ENCODE peak calls at places on chromosomes 1 and 21, in seven cellular contexts. One of them, this sample, is unnamed.

GRCh38 chr1:25694167-25694566 is 77.6 kb downstream of the MAN1C1 start:
- DNase-seq in choroid plexus epithelial cell: peak; percentile 75
- DNase-seq in sigmoid colon: peak; percentile 90
- DNase-seq in fibroblast of villous mesenchyme: peak; percentile 89
- DNase-seq in stomach: no peak
- DNase-seq in breast epithelium: no peak
- DNase-seq in lower leg skin: no peak
- DNase-seq in this sample: peak; percentile 92

GRCh38 chr1:235011064-235011598 is 117.5 kb downstream of the TOMM20 start:
- DNase-seq in breast epithelium: no peak
- DNase-seq in stomach: no peak
- DNase-seq in sigmoid colon: no peak
- DNase-seq in lower leg skin: no peak
- DNase-seq in fibroblast of villous mesenchyme: no peak
- DNase-seq in choroid plexus epithelial cell: no peak
- DNase-seq in this sample: no peak

GRCh38 chr1:106659490-106660244 is 396.8 kb upstream of the PRMT6 start:
- DNase-seq in fibroblast of villous mesenchyme: no peak
- DNase-seq in lower leg skin: no peak
- DNase-seq in sigmoid colon: no peak
- DNase-seq in stomach: no peak
- DNase-seq in breast epithelium: no peak
- DNase-seq in choroid plexus epithelial cell: no peak
- DNase-seq in this sample: no peak

GRCh38 chr1:231279081-231279480 is 38.1 kb downstream of the GNPAT start:
- DNase-seq in breast epithelium: no peak
- DNase-seq in choroid plexus epithelial cell: peak; percentile 84
- DNase-seq in fibroblast of villous mesenchyme: peak; percentile 6
- DNase-seq in stomach: no peak
- DNase-seq in sigmoid colon: no peak
- DNase-seq in lower leg skin: no peak
- DNase-seq in this sample: no peak

GRCh38 chr1:28580706-28581530 is 11.1 kb upstream of the RAB42 start:
- DNase-seq in sigmoid colon: no peak
- DNase-seq in stomach: peak; percentile 42
- DNase-seq in fibroblast of villous mesenchyme: peak; percentile 34
- DNase-seq in choroid plexus epithelial cell: peak; percentile 39
- DNase-seq in breast epithelium: no peak
- DNase-seq in lower leg skin: peak; percentile 35
- DNase-seq in this sample: peak; percentile 49

GRCh38 chr1:93033785-93034184 is 45.3 kb upstream of the MTF2 start:
- DNase-seq in fibroblast of villous mesenchyme: peak; percentile 27
- DNase-seq in lower leg skin: no peak
- DNase-seq in sigmoid colon: no peak
- DNase-seq in choroid plexus epithelial cell: peak; percentile 25
- DNase-seq in breast epithelium: no peak
- DNase-seq in stomach: no peak
- DNase-seq in this sample: no peak

GRCh38 chr1:11515403-11516300 is 36.7 kb downstream of the DISP3 start:
- DNase-seq in lower leg skin: no peak
- DNase-seq in sigmoid colon: peak; percentile 50
- DNase-seq in breast epithelium: no peak
- DNase-seq in stomach: no peak
- DNase-seq in fibroblast of villous mesenchyme: no peak
- DNase-seq in choroid plexus epithelial cell: no peak
- DNase-seq in this sample: no peak

GRCh38 chr1:173823776-173824314 is 628 bp upstream of the DARS2 start:
- DNase-seq in lower leg skin: no peak
- DNase-seq in stomach: no peak
- DNase-seq in breast epithelium: no peak
- DNase-seq in fibroblast of villous mesenchyme: no peak
- DNase-seq in sigmoid colon: no peak
- DNase-seq in choroid plexus epithelial cell: no peak
- DNase-seq in this sample: peak; percentile 6

GRCh38 chr1:78650114-78650513 is 483 bp downstream of the IFI44 start:
- DNase-seq in choroid plexus epithelial cell: peak; percentile 24
- DNase-seq in fibroblast of villous mesenchyme: no peak
- DNase-seq in breast epithelium: no peak
- DNase-seq in lower leg skin: no peak
- DNase-seq in sigmoid colon: no peak
- DNase-seq in stomach: no peak
- DNase-seq in this sample: peak; percentile 8

GRCh38 chr1:54459140-54459539 is 52.9 kb upstream of the SSBP3 start:
- DNase-seq in lower leg skin: no peak
- DNase-seq in breast epithelium: no peak
- DNase-seq in fibroblast of villous mesenchyme: no peak
- DNase-seq in sigmoid colon: peak; percentile 27
- DNase-seq in choroid plexus epithelial cell: no peak
- DNase-seq in stomach: no peak
- DNase-seq in this sample: no peak

DNA sequence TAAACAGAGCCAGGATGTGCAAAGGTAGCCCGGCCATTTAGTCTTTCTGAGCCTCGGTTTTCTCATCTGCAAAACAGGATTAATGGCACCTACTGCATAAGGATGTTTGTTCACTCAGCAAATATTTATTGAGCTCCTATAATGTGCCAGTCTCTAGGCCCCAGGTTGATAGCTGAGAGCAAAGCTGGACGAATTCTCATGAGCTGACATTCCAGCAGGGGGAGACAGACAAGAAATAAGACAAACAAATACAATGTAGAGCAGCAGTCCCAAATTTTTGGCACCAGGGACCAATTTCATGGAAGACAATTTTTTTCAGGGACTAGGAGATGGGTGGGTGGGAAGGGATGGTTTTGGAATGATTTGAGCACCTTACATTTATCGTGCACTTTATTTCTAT is 74.3 kb upstream of the PAX7 start:
- DNase-seq in lower leg skin: no peak
- DNase-seq in breast epithelium: no peak
- DNase-seq in stomach: no peak
- DNase-seq in sigmoid colon: no peak
- DNase-seq in fibroblast of villous mesenchyme: peak; percentile 10
- DNase-seq in choroid plexus epithelial cell: peak; percentile 57
- DNase-seq in this sample: peak; percentile 16
- TF ChIP-seq CTCF in lower leg skin: no peak
- TF ChIP-seq CTCF in breast epithelium: no peak
- TF ChIP-seq CTCF in stomach: no peak
- TF ChIP-seq CTCF in sigmoid colon: no peak
- TF ChIP-seq CTCF in fibroblast of villous mesenchyme: peak; percentile 34
- TF ChIP-seq CTCF in choroid plexus epithelial cell: peak; percentile 67
- TF ChIP-seq CTCF in this sample: peak; percentile 45

GRCh38 chr1:154866995-154867795 is 2.9 kb downstream of the KCNN3 start:
- DNase-seq in breast epithelium: no peak
- DNase-seq in lower leg skin: no peak
- DNase-seq in sigmoid colon: no peak
- DNase-seq in stomach: peak; percentile 36
- DNase-seq in choroid plexus epithelial cell: peak; percentile 84
- DNase-seq in fibroblast of villous mesenchyme: peak; percentile 27
- DNase-seq in this sample: peak; percentile 66
- H3K4me3 ChIP-seq in breast epithelium: peak overlapping the region; percentile 53
- H3K4me3 ChIP-seq in lower leg skin: no peak overlapping the region
- H3K4me3 ChIP-seq in sigmoid colon: peak overlapping the region; percentile 50
- H3K4me3 ChIP-seq in stomach: peak overlapping the region; percentile 13
- H3K4me3 ChIP-seq in choroid plexus epithelial cell: peak overlapping the region; percentile 11
- H3K4me3 ChIP-seq in fibroblast of villous mesenchyme: no peak overlapping the region
- H3K4me3 ChIP-seq in this sample: no peak overlapping the region

GRCh38 chr21:44571844-44572782 is 1.4 kb upstream of the KRTAP10-4 start:
- DNase-seq in lower leg skin: peak; percentile 10
- DNase-seq in sigmoid colon: peak; percentile 57
- DNase-seq in stomach: no peak
- DNase-seq in fibroblast of villous mesenchyme: no peak
- DNase-seq in choroid plexus epithelial cell: no peak
- DNase-seq in breast epithelium: no peak
- DNase-seq in this sample: no peak

GRCh38 chr21:44576025-44576420 is 2.5 kb downstream of the KRTAP10-4 start:
- DNase-seq in lower leg skin: no peak
- DNase-seq in stomach: no peak
- DNase-seq in breast epithelium: no peak
- DNase-seq in sigmoid colon: no peak
- DNase-seq in choroid plexus epithelial cell: no peak
- DNase-seq in fibroblast of villous mesenchyme: no peak
- DNase-seq in this sample: no peak

GRCh38 chr21:44575307-44576024 is 1.9 kb downstream of the KRTAP10-4 start:
- DNase-seq in choroid plexus epithelial cell: no peak
- DNase-seq in fibroblast of villous mesenchyme: no peak
- DNase-seq in breast epithelium: no peak
- DNase-seq in stomach: no peak
- DNase-seq in sigmoid colon: no peak
- DNase-seq in lower leg skin: no peak
- DNase-seq in this sample: no peak

GRCh38 chr21:44572959-44573583 is 458 bp upstream of the KRTAP10-4 start:
- DNase-seq in stomach: no peak
- DNase-seq in breast epithelium: no peak
- DNase-seq in choroid plexus epithelial cell: no peak
- DNase-seq in fibroblast of villous mesenchyme: no peak
- DNase-seq in lower leg skin: no peak
- DNase-seq in sigmoid colon: no peak
- DNase-seq in this sample: no peak

GRCh38 chr21:44574457-44575306 is 1.2 kb downstream of the KRTAP10-4 start:
- DNase-seq in fibroblast of villous mesenchyme: no peak
- DNase-seq in breast epithelium: no peak
- DNase-seq in stomach: peak; percentile 48
- DNase-seq in lower leg skin: no peak
- DNase-seq in choroid plexus epithelial cell: no peak
- DNase-seq in sigmoid colon: no peak
- DNase-seq in this sample: no peak
- TF ChIP-seq CTCF in fibroblast of villous mesenchyme: no peak
- TF ChIP-seq CTCF in breast epithelium: no peak
- TF ChIP-seq CTCF in stomach: no peak
- TF ChIP-seq CTCF in lower leg skin: no peak
- TF ChIP-seq CTCF in choroid plexus epithelial cell: no peak
- TF ChIP-seq CTCF in sigmoid colon: no peak
- TF ChIP-seq CTCF in this sample: no peak

GRCh38 chr1:47752560-47752959 is 244.6 kb downstream of the TRABD2B start:
- DNase-seq in lower leg skin: no peak
- DNase-seq in choroid plexus epithelial cell: no peak
- DNase-seq in sigmoid colon: no peak
- DNase-seq in fibroblast of villous mesenchyme: no peak
- DNase-seq in stomach: no peak
- DNase-seq in breast epithelium: no peak
- DNase-seq in this sample: no peak

GRCh38 chr1:47751188-47751587 is 246.0 kb downstream of the TRABD2B start:
- DNase-seq in stomach: no peak
- DNase-seq in lower leg skin: no peak
- DNase-seq in choroid plexus epithelial cell: peak; percentile 77
- DNase-seq in breast epithelium: no peak
- DNase-seq in fibroblast of villous mesenchyme: no peak
- DNase-seq in sigmoid colon: no peak
- DNase-seq in this sample: no peak

GRCh38 chr1:47753808-47754207 is 243.4 kb downstream of the TRABD2B start:
- DNase-seq in choroid plexus epithelial cell: no peak
- DNase-seq in sigmoid colon: no peak
- DNase-seq in lower leg skin: no peak
- DNase-seq in breast epithelium: no peak
- DNase-seq in stomach: no peak
- DNase-seq in fibroblast of villous mesenchyme: no peak
- DNase-seq in this sample: no peak

GRCh38 chr1:47754221-47754620 is 243.0 kb downstream of the TRABD2B start:
- DNase-seq in sigmoid colon: no peak
- DNase-seq in choroid plexus epithelial cell: no peak
- DNase-seq in stomach: no peak
- DNase-seq in lower leg skin: no peak
- DNase-seq in breast epithelium: no peak
- DNase-seq in fibroblast of villous mesenchyme: no peak
- DNase-seq in this sample: no peak

DNA sequence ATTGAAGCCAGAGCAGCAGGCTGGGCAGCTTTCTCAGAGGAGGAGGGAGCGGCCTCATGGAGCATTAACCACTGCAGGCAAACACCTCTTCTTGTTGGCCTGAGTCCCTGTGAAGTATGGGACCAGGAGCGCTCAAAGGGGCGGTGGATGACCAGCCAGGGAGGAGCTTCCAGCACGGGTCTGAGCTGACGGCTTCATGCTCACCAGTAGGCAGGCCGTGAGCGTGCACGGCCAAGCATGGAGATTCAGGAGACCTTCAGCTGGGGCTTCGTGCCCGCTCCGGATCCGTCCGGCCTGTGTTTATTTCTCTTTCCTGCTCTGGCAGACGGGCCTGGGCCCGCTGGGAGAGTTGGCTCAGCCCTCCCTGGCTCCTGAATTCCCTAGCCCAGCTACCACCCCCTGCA is 245.1 kb downstream of the TRABD2B start:
- DNase-seq in breast epithelium: peak; percentile 61
- DNase-seq in stomach: peak; percentile 28
- DNase-seq in choroid plexus epithelial cell: no peak
- DNase-seq in fibroblast of villous mesenchyme: no peak
- DNase-seq in sigmoid colon: peak; percentile 76
- DNase-seq in lower leg skin: no peak
- DNase-seq in this sample: peak; percentile 3
- H3K4me3 ChIP-seq in breast epithelium: peak overlapping the region; percentile 25
- H3K4me3 ChIP-seq in stomach: no peak overlapping the region
- H3K4me3 ChIP-seq in choroid plexus epithelial cell: no peak overlapping the region
- H3K4me3 ChIP-seq in fibroblast of villous mesenchyme: no peak overlapping the region
- H3K4me3 ChIP-seq in sigmoid colon: no peak overlapping the region
- H3K4me3 ChIP-seq in lower leg skin: no peak overlapping the region
- H3K4me3 ChIP-seq in this sample: no peak overlapping the region

GRCh38 chr1:113874017-113874879 is 2.7 kb upstream of the PTPN22 start:
- DNase-seq in lower leg skin: no peak
- DNase-seq in breast epithelium: no peak
- DNase-seq in stomach: no peak
- DNase-seq in fibroblast of villous mesenchyme: no peak
- DNase-seq in choroid plexus epithelial cell: peak; percentile 33
- DNase-seq in sigmoid colon: no peak
- DNase-seq in this sample: peak; percentile 11
- TF ChIP-seq CTCF in lower leg skin: no peak
- TF ChIP-seq CTCF in breast epithelium: no peak
- TF ChIP-seq CTCF in stomach: no peak
- TF ChIP-seq CTCF in fibroblast of villous mesenchyme: no peak
- TF ChIP-seq CTCF in choroid plexus epithelial cell: peak; percentile 46
- TF ChIP-seq CTCF in sigmoid colon: no peak
- TF ChIP-seq CTCF in this sample: peak; percentile 32

DNA sequence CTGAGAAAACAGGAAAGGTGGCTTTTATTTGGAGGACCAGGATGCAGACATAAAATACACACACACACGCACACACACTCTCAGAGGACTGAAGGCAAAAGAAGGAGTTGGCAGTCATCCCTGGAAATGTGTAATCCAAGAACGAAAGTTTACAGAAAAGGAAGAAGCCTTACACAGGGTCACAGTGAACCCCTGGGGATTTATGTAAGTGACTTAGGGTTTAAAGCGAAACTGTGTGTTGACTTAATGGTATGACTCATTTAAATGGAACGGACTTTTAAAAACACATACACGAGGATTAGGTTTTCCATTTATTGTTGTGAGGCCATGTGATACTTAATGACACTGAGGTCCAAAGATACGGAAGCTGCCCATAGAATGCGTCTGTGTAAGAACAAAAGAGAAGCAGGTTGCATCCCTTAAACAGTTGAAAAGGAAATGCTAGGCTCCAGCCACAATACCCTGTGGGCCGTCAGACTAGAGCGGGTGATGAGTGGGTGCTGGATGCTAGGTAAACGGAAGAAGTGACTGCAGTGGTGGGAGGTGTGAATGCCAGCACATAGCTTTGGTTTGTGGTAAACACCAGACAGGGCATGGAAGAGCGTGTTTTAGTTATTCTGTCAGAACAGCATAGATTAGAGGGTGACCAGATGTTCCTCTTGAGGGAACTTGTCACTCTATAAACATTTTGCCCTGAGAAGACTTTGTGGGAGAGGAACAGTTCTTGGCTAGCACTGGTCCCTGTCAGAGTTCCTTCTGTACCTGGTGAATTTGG is 21.6 kb upstream of the BCL10 start:
- DNase-seq in breast epithelium: peak; percentile 73
- DNase-seq in choroid plexus epithelial cell: peak; percentile 99
- DNase-seq in fibroblast of villous mesenchyme: peak; percentile 99
- DNase-seq in lower leg skin: no peak
- DNase-seq in stomach: peak; percentile 59
- DNase-seq in sigmoid colon: no peak
- DNase-seq in this sample: peak; percentile 98
- H3K4me3 ChIP-seq in breast epithelium: peak overlapping the region; percentile 26
- H3K4me3 ChIP-seq in choroid plexus epithelial cell: peak overlapping the region; percentile 23
- H3K4me3 ChIP-seq in fibroblast of villous mesenchyme: peak overlapping the region; percentile 28
- H3K4me3 ChIP-seq in lower leg skin: no peak overlapping the region
- H3K4me3 ChIP-seq in stomach: no peak overlapping the region
- H3K4me3 ChIP-seq in sigmoid colon: peak overlapping the region; percentile 10
- H3K4me3 ChIP-seq in this sample: peak overlapping the region; percentile 26

This sample was measured in AG10803.